ENCODE peak calls at places on chromosomes 13 and 19, in ten cellular contexts. L is mesothelial cell of epicardium; H is activated gamma-delta T cell; S is stimulated activated CD4-positive, alpha-beta T cell treated with anti-CD3 and anti-CD28 coated beads, Interleukin-4, amount 100 ng/mL, for 4 hours; J is cardiac fibroblast; U is astrocyte of the spinal cord; I is aorta; E is AG04450; D is CD8-positive, alpha-beta T cell; W is NCI-H2081. X is an unnamed sample.

GRCh38 chr13:34371108-34371507 is 553.2 kb downstream of the RFC3 start:
- DNase-seq in L (no peak), H (no peak), S (no peak), J (no peak), U (no peak), I (no peak), E (no peak), D (no peak), W (no peak), X (no peak)

GRCh38 chr19:52219611-52220010 is 29.8 kb downstream of the PPP2R1A start:
- DNase-seq in L (no peak), H (no peak), S (no peak), J (no peak), U (no peak), I (peak; percentile 24), E (no peak), D (no peak), W (no peak), X (no peak)

GRCh38 chr19:29623726-29624488 is 17.8 kb downstream of the POP4 start:
- DNase-seq in L (no peak), H (no peak), S (no peak), J (no peak), U (no peak), I (no peak), E (no peak), D (peak; percentile 59), W (no peak), X (no peak)

GRCh38 chr19:35995655-35995993 is 636 bp downstream of the SDHAF1 start:
- DNase-seq in L (no peak), H (no peak), S (no peak), J (peak; percentile 48), U (peak; percentile 11), I (peak; percentile 78), E (no peak), D (no peak), W (peak; percentile 10), X (no peak)

GRCh38 chr19:42143341-42144234 is 11.3 kb upstream of the POU2F2 start:
- DNase-seq in L (no peak), H (no peak), S (no peak), J (peak; percentile 52), U (peak; percentile 26), I (no peak), E (no peak), D (no peak), W (no peak), X (no peak)

GRCh38 chr19:58328999-58329398 is 2.2 kb downstream of the ZSCAN22 start:
- DNase-seq in L (no peak), H (no peak), S (no peak), J (no peak), U (no peak), I (peak; percentile 59), E (no peak), D (no peak), W (peak; percentile 2), X (no peak)

GRCh38 chr19:27794444-27795042 is 1418.4 kb downstream of the UQCRFS1 start:
- DNase-seq in L (no peak), H (no peak), S (peak; percentile 8), J (peak; percentile 54), U (peak; percentile 20), I (peak; percentile 77), E (no peak), D (peak; percentile 57), W (no peak), X (no peak)

GRCh38 chr19:53157601-53158000 is 1.3 kb downstream of the ZNF347 start:
- DNase-seq in L (no peak), H (no peak), S (no peak), J (peak; percentile 12), U (peak; percentile 18), I (no peak), E (no peak), D (no peak), W (no peak), X (no peak)

GRCh38 chr13:34546841-34547240 is 395.2 kb upstream of the NBEA start:
- DNase-seq in L (no peak), H (no peak), S (no peak), J (no peak), U (no peak), I (no peak), E (no peak), D (no peak), W (no peak), X (no peak)

GRCh38 chr13:40992678-40993077 is 26.4 kb downstream of the ELF1 start:
- DNase-seq in L (no peak), H (no peak), S (no peak), J (peak; percentile 29), U (no peak), I (no peak), E (no peak), D (no peak), W (no peak), X (no peak)

GRCh38 chr19:50602935-50603334 is 34.7 kb upstream of the LRRC4B start:
- DNase-seq in L (no peak), H (no peak), S (no peak), J (no peak), U (no peak), I (no peak), E (no peak), D (no peak), W (no peak), X (no peak)

GRCh38 chr13:105368781-105369180 is 1166.7 kb downstream of the EFNB2 start:
- DNase-seq in L (no peak), H (no peak), S (no peak), J (no peak), U (no peak), I (no peak), E (no peak), D (no peak), W (no peak), X (no peak)

GRCh38 chr19:13718733-13719132 is 45.6 kb upstream of the MRI1 start:
- DNase-seq in L (no peak), H (no peak), S (no peak), J (peak; percentile 64), U (peak; percentile 66), I (no peak), E (peak; percentile 36), D (no peak), W (peak; percentile 82), X (peak; percentile 62)

GRCh38 chr13:23620613-23621315 is 50.6 kb downstream of the TNFRSF19 start:
- DNase-seq in L (no peak), H (no peak), S (no peak), J (no peak), U (no peak), I (no peak), E (no peak), D (no peak), W (no peak), X (no peak)

X was measured in anterior cingulate cortex.